ENCODE peak calls at places on chromosomes 16 and 17, in four cellular contexts. K is heart left ventricle, F is pancreas, D is fibroblast of mammary gland. L is an unnamed sample.

GRCh38 chr17:64653325-64653984 is 8.7 kb downstream of the SMURF2 start:
- DNase-seq in D (peak), F (no peak), K (no peak), L (no peak)

GRCh38 chr16:67394271-67395104 is 1.2 kb upstream of the TPPP3 start:
- DNase-seq in D (no peak), F (no peak), K (peak), L (no peak)

GRCh38 chr17:77385750-77386501 is 245.2 kb downstream of the SEC14L1 start:
- DNase-seq in F (no peak), K (peak), D (peak), L (no peak)

GRCh38 chr17:81334419-81334896 is 39.4 kb upstream of the SLC38A10 start:
- DNase-seq in K (peak), F (no peak), D (no peak), L (no peak)

GRCh38 chr17:27577124-27577761 is 53.7 kb upstream of the LGALS9 start:
- DNase-seq in K (no peak), D (peak), F (peak), L (peak)

GRCh38 chr17:77214743-77215142 is 74.0 kb downstream of the SEC14L1 start:
- DNase-seq in D (peak), F (no peak), K (peak), L (no peak)

GRCh38 chr16:65895906-65896305 is 470.6 kb upstream of the CDH5 start:
- DNase-seq in K (no peak), D (no peak), F (no peak), L (no peak)

GRCh38 chr17:55067697-55068439 is 99.3 kb downstream of the STXBP4 start:
- DNase-seq in F (no peak), D (peak), K (no peak), L (no peak)

GRCh38 chr17:35879748-35880654 is at the start of gene CCL5:
- DNase-seq in F (no peak), K (no peak), D (peak), L (no peak)

GRCh38 chr17:13182854-13183253 is 165.0 kb upstream of the ELAC2 start:
- DNase-seq in D (no peak), F (no peak), K (no peak), L (no peak)

GRCh38 chr17:13176436-13176835 is 158.6 kb upstream of the ELAC2 start:
- DNase-seq in K (no peak), F (no peak), D (no peak), L (no peak)

GRCh38 chr17:13182450-13182849 is 164.6 kb upstream of the ELAC2 start:
- DNase-seq in D (no peak), F (no peak), K (no peak), L (no peak)

DNA sequence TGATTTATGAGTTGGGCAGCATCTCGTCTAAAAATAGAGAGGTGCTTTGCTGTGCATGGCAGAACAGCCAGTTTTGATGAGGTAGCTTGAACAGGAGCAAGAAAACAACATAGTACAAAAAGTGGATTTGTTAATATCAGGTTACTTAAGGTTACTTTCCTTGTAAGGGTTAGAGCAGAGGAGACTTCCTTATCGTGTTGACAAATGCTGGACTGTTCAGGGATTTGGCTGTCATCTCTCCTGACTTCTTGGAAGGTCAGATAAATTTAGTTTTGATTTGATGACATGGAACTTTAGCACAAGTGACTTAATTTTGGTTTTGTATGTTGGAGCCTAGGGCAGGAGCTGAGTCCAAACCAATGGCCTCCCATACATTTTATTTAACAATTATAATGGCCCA is 163.9 kb upstream of the ELAC2 start:
- DNase-seq in K (no peak), F (no peak), D (no peak), L (no peak)
- TF ChIP-seq CTCF in K (no peak), F (no peak), D (no peak), L (no peak)

GRCh38 chr16:69482410-69482951 is 58.1 kb downstream of the CYB5B start:
- DNase-seq in K (peak), F (no peak), D (peak), L (no peak)
- H3K4me3 ChIP-seq in K (peak), F (no peak), D (no peak), L (peak)

DNA sequence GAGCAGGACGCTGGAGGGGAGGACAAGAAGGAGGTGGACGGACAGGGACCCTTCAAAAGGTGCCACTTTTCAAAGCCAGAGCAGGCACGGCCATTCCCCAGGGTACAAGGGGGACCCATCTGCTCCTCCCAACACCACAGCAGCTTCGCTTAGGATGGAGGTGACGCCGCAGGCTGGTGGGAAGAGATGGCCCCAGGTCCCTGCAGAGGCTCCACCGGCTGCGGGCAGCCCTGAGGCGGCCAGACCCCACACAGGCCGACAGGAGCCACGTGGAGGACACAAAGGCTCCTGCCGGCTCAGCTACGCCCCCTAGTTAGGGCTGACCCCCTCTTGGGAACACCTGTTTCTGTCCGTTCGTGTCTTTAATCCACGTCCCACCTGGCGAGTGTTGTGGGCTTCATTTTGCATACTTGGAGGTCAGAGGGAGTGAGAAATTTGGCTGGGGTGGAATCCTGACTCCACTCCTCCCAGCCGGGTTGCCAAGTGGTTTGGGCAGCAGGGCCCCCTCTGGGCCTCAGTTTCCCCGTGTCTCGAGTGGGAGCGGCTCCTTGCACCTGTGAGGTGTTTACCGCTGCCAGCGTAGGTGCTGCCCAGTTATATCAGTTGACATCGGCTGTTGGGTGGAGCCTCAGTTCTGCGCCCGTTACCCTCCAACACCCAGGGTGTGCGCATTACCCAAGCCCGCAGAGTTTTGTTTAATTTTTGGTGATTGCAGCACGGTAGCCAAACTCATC is 5.8 kb upstream of the FN3KRP start:
- DNase-seq in K (no peak), D (no peak), F (no peak), L (no peak)
- TF ChIP-seq CTCF in K (no peak), D (no peak), F (no peak), L (no peak)

GRCh38 chr17:68731465-68731864 is 130.3 kb upstream of the FAM20A start:
- DNase-seq in F (no peak), K (no peak), D (no peak), L (no peak)

GRCh38 chr17:68734202-68734825 is 133.1 kb upstream of the FAM20A start:
- DNase-seq in D (no peak), K (no peak), F (no peak), L (no peak)

GRCh38 chr17:68734911-68735310 is 133.7 kb upstream of the FAM20A start:
- DNase-seq in K (no peak), D (no peak), F (no peak), L (no peak)

GRCh38 chr17:68732301-68732749 is 131.2 kb upstream of the FAM20A start:
- DNase-seq in F (no peak), K (no peak), D (no peak), L (no peak)

GRCh38 chr17:68733241-68734176 is 132.3 kb upstream of the FAM20A start:
- DNase-seq in F (peak), D (peak), K (no peak), L (no peak)
- H3K4me3 ChIP-seq in F (no peak), D (no peak), K (no peak), L (no peak)

GRCh38 chr16:7839568-7839967 is 506.9 kb downstream of the RBFOX1 start:
- DNase-seq in F (no peak), D (no peak), K (no peak), L (no peak)

GRCh38 chr16:7835032-7835431 is 502.4 kb downstream of the RBFOX1 start:
- DNase-seq in D (no peak), K (no peak), F (no peak), L (no peak)
- TF ChIP-seq CTCF in D (no peak), K (no peak), F (no peak), L (no peak)

GRCh38 chr16:23121024-23121423 is 28.2 kb downstream of the USP31 start:
- DNase-seq in D (peak), F (no peak), K (no peak), L (no peak)

GRCh38 chr16:23128056-23128455 is 21.2 kb downstream of the USP31 start:
- DNase-seq in F (no peak), K (no peak), D (peak), L (no peak)

GRCh38 chr16:23124315-23124714 is 24.9 kb downstream of the USP31 start:
- DNase-seq in D (peak), K (peak), F (no peak), L (no peak)

GRCh38 chr16:23122107-23122506 is 27.1 kb downstream of the USP31 start:
- DNase-seq in F (no peak), D (no peak), K (no peak), L (no peak)

DNA sequence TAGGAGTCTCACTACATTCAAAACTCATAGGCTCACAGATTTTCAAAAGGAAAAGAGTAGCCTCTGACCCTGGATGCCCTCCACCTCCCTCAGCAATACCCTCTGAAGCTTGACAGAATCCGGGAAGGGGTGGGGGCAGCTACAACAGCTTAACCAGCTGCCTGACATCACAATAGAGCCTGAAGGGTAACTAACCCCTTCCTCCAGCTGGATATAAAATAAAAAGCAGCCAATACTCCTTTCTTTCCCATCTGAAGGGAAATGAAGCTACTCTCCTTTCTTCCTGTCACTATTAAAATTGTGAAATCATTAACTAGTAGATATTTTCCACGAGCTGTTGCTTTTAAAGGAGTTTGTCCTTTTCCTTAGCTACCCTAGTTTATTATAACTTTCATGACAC is 24.0 kb downstream of the USP31 start:
- DNase-seq in D (no peak), F (no peak), K (no peak), L (no peak)
- H3K4me3 ChIP-seq in D (no peak), F (no peak), K (no peak), L (no peak)

GRCh38 chr16:57649443-57649751 is 18.7 kb upstream of the ADGRG3 start:
- DNase-seq in K (no peak), D (no peak), F (no peak), L (no peak)
- TF ChIP-seq CTCF in K (no peak), D (no peak), F (no peak), L (no peak)

DNA sequence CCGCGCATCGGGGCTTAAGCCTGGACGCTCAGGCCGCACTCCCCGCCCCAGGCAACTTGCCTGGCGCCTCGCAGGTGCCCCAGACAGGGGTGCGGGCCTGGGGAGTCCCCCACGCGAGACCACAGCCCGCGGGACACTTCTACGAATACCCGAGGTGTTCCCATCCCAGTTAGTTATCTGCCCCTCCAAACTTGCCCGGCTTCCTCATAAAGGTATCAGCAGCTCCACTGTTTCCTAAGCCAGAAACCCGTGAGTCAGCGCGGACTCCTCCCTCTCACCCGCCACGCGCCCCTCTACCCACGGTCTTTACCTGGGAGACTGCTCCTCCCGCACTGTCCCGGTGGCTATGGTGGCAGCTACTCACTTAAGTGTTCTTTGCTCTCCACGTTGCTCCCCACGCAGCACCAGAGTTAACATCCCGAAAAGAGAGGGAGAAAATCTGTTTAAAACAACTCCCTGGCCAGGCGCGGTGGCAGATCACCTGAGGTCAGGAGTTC is 1.0 kb upstream of the CREBBP start:
- DNase-seq in F (peak), K (no peak), D (no peak), L (no peak)
- H3K4me3 ChIP-seq in F (no peak), K (peak), D (peak), L (peak)